ENCODE peak calls at places on chromosome 7, in five cellular contexts. O, M, X, K and B are unnamed samples.

GRCh38 chr7:94683066-94683465 is 27.1 kb upstream of the SGCE start:
- DNase-seq in X (no peak), K (no peak), M (no peak), O (no peak), B (no peak)

GRCh38 chr7:12771378-12771877 is 84.0 kb downstream of the ARL4A start:
- DNase-seq in M (no peak), O (no peak), X (no peak), K (peak; percentile 91), B (peak; percentile 33)

GRCh38 chr7:49783446-49783845 is 10.0 kb downstream of the VWC2 start:
- DNase-seq in M (no peak), X (no peak), O (no peak), K (no peak), B (no peak)

GRCh38 chr7:129166745-129167144 is 21.7 kb upstream of the SMO start:
- DNase-seq in X (no peak), O (no peak), M (no peak), K (no peak), B (no peak)

GRCh38 chr7:29622335-29623265 is 59.0 kb downstream of the PRR15 start:
- DNase-seq in K (peak; percentile 96), X (no peak), M (no peak), O (no peak), B (no peak)

GRCh38 chr7:42869131-42870020 is 42.5 kb downstream of the C7orf25 start:
- DNase-seq in O (no peak), K (peak; percentile 45), M (no peak), X (no peak), B (no peak)

GRCh38 chr7:82018226-82018625 is 248.4 kb upstream of the HGF start:
- DNase-seq in K (no peak), X (no peak), M (no peak), O (no peak), B (no peak)

GRCh38 chr7:3995187-3995586 is 686.9 kb upstream of the FOXK1 start:
- DNase-seq in X (no peak), M (no peak), O (no peak), K (no peak), B (no peak)

GRCh38 chr7:40876604-40877003 is 741.8 kb downstream of the SUGCT start:
- DNase-seq in K (no peak), M (no peak), X (no peak), O (no peak), B (no peak)

GRCh38 chr7:122301291-122301690 is 3.3 kb downstream of the FEZF1 start:
- DNase-seq in X (no peak), O (no peak), M (no peak), K (no peak), B (no peak)

GRCh38 chr7:122301858-122302745 is 2.4 kb downstream of the FEZF1 start:
- DNase-seq in K (no peak), O (no peak), X (no peak), M (no peak), B (no peak)

GRCh38 chr7:122299935-122300606 is 4.5 kb downstream of the FEZF1 start:
- DNase-seq in X (no peak), M (no peak), O (no peak), K (no peak), B (no peak)

GRCh38 chr7:122299624-122299934 is 5.0 kb downstream of the FEZF1 start:
- DNase-seq in K (no peak), X (no peak), M (no peak), O (no peak), B (no peak)

GRCh38 chr7:122300607-122301079 is 3.9 kb downstream of the FEZF1 start:
- DNase-seq in M (no peak), O (no peak), X (no peak), K (peak; percentile 59), B (peak; percentile 22)
- H3K27me3 ChIP-seq in M (peaks cover 43% of the 10 kb centered on the region), O (peaks cover 5% of the 10 kb centered on the region), X (peaks cover 57% of the 10 kb centered on the region), K (peaks cover 67% of the 10 kb centered on the region), B (peaks cover 11% of the 10 kb centered on the region)

GRCh38 chr7:111595780-111596179 is 33.5 kb upstream of the IMMP2L start:
- DNase-seq in M (no peak), K (no peak), X (no peak), O (no peak), B (no peak)
- H3K27ac ChIP-seq in M (no peak overlapping the region), K (no peak overlapping the region), X (no peak overlapping the region), O (no peak overlapping the region), B (no peak overlapping the region)

DNA sequence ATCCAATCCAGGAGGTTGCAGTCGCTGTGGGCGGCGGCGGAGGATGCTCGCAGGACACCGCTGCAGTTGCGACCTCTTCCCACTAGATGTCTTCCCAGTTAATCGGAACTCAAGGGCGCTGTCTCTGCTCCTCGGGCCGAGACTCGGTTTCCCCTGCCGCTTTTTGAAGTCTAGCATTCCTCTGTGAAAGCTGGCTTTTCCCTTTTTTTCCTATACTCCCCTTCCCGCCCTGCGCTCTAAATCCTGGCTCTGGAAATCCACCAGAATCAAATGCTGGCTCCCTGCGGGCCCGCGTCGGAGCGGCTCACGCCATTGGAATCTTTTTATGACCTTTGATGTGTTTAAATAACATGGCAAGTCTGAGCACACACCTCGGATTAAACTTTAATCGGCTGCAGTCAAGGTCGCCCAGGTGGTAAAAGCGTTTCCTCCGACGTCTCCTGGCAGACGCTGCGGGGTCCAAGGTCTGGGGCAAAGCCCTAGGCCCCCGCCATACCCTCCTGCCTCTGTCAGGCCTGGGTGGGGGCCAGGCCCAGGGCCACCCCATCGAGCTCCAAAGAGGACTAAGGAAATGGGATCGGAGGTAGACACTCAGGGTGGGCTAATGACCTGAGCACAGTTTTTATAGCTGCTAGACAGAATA is 10.7 kb upstream of the HOXA13 start:
- DNase-seq in X (no peak), M (peak; percentile 30), O (no peak), K (peak; percentile 27), B (peak; percentile 70)
- H3K4me3 ChIP-seq in X (peak overlapping the region; percentile 43), M (no peak overlapping the region), O (peak overlapping the region; percentile 21), K (peak overlapping the region; percentile 23), B (no peak overlapping the region)

DNA sequence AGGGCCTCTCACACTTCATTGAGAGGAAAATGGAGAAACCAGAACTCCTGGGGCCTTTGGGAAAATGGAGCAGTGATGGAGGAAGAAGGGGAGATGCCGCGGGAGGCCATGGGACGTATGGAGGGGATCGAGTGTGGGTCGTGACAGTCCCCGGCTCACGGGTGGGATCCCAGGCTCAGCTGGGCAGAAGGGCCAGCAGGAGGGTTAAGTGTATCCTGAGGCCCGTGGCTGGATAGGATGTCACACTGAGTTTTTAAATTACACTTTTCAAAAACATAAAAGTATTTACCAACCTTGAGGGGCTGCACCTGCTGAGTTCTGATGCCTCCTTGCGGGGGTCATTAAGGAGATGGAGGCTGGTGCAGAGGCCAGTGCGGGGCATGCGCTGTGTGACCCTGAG is 28.0 kb upstream of the PSMG3 start:
- DNase-seq in M (no peak), K (no peak), X (no peak), O (no peak), B (no peak)
- H3K27me3 ChIP-seq in M (peaks cover 4% of the 10 kb centered on the region), K (peaks cover 16% of the 10 kb centered on the region), X (no peaks in the 10 kb centered on the region), O (peaks cover 6% of the 10 kb centered on the region), B (no peaks in the 10 kb centered on the region)